ENCODE peak calls at places on chromosomes 4 and X, in six cellular contexts. One of them, this sample, is unnamed.

GRCh38 chrX:47179221-47179927 is 14.3 kb upstream of the UBA1 start:
- DNase-seq in mesothelial cell of epicardium: no peak
- DNase-seq in psoas muscle: peak
- DNase-seq in CD8-positive, alpha-beta T cell: no peak
- DNase-seq in MM.1S: no peak
- DNase-seq in T-helper 2 cell: no peak
- DNase-seq in this sample: no peak

GRCh38 chr4:43943998-43944397 is 504.6 kb downstream of the KCTD8 start:
- DNase-seq in mesothelial cell of epicardium: no peak
- DNase-seq in psoas muscle: no peak
- DNase-seq in CD8-positive, alpha-beta T cell: no peak
- DNase-seq in MM.1S: no peak
- DNase-seq in T-helper 2 cell: no peak
- DNase-seq in this sample: peak

GRCh38 chrX:2549874-2550273 is 49.1 kb upstream of the DHRSX start:
- DNase-seq in mesothelial cell of epicardium: no peak
- DNase-seq in psoas muscle: no peak
- DNase-seq in CD8-positive, alpha-beta T cell: no peak
- DNase-seq in MM.1S: no peak
- DNase-seq in T-helper 2 cell: no peak
- DNase-seq in this sample: peak

GRCh38 chr4:179867300-179867878 is 2375.8 kb upstream of the TENM3 start:
- DNase-seq in mesothelial cell of epicardium: peak
- DNase-seq in psoas muscle: no peak
- DNase-seq in CD8-positive, alpha-beta T cell: peak
- DNase-seq in MM.1S: peak
- DNase-seq in T-helper 2 cell: no peak
- DNase-seq in this sample: peak

GRCh38 chrX:103396186-103396585 is 19.8 kb downstream of the BEX3 start:
- DNase-seq in mesothelial cell of epicardium: no peak
- DNase-seq in psoas muscle: no peak
- DNase-seq in CD8-positive, alpha-beta T cell: no peak
- DNase-seq in MM.1S: no peak
- DNase-seq in T-helper 2 cell: no peak
- DNase-seq in this sample: no peak

GRCh38 chrX:45697591-45697990 is 496.9 kb upstream of the DIPK2B start:
- DNase-seq in mesothelial cell of epicardium: no peak
- DNase-seq in psoas muscle: no peak
- DNase-seq in CD8-positive, alpha-beta T cell: no peak
- DNase-seq in MM.1S: no peak
- DNase-seq in T-helper 2 cell: no peak
- DNase-seq in this sample: no peak

GRCh38 chr4:8123865-8124264 is 34.7 kb downstream of the ABLIM2 start:
- DNase-seq in mesothelial cell of epicardium: no peak
- DNase-seq in psoas muscle: no peak
- DNase-seq in CD8-positive, alpha-beta T cell: no peak
- DNase-seq in MM.1S: no peak
- DNase-seq in T-helper 2 cell: no peak
- DNase-seq in this sample: no peak

GRCh38 chr4:14844059-14844458 is 158.2 kb upstream of the CPEB2 start:
- DNase-seq in mesothelial cell of epicardium: no peak
- DNase-seq in psoas muscle: no peak
- DNase-seq in CD8-positive, alpha-beta T cell: no peak
- DNase-seq in MM.1S: no peak
- DNase-seq in T-helper 2 cell: no peak
- DNase-seq in this sample: no peak

GRCh38 chr4:82360298-82361177 is 13.3 kb downstream of the HNRNPD start:
- DNase-seq in mesothelial cell of epicardium: no peak
- DNase-seq in psoas muscle: no peak
- DNase-seq in CD8-positive, alpha-beta T cell: no peak
- DNase-seq in MM.1S: peak
- DNase-seq in T-helper 2 cell: no peak
- DNase-seq in this sample: no peak

GRCh38 chr4:127463883-127464282 is 168.9 kb upstream of the INTU start:
- DNase-seq in mesothelial cell of epicardium: no peak
- DNase-seq in psoas muscle: no peak
- DNase-seq in CD8-positive, alpha-beta T cell: no peak
- DNase-seq in MM.1S: no peak
- DNase-seq in T-helper 2 cell: no peak
- DNase-seq in this sample: no peak

GRCh38 chr4:2179717-2180116 is 62.2 kb downstream of the HAUS3 start:
- DNase-seq in mesothelial cell of epicardium: no peak
- DNase-seq in psoas muscle: no peak
- DNase-seq in CD8-positive, alpha-beta T cell: no peak
- DNase-seq in MM.1S: no peak
- DNase-seq in T-helper 2 cell: no peak
- DNase-seq in this sample: no peak

GRCh38 chr4:37454263-37454800 is 209.8 kb downstream of the NWD2 start:
- DNase-seq in mesothelial cell of epicardium: no peak
- DNase-seq in psoas muscle: no peak
- DNase-seq in CD8-positive, alpha-beta T cell: no peak
- DNase-seq in MM.1S: no peak
- DNase-seq in T-helper 2 cell: no peak
- DNase-seq in this sample: no peak

GRCh38 chr4:15577508-15577907 is 77.6 kb downstream of the FBXL5 start:
- DNase-seq in mesothelial cell of epicardium: no peak
- DNase-seq in psoas muscle: no peak
- DNase-seq in CD8-positive, alpha-beta T cell: no peak
- DNase-seq in MM.1S: no peak
- DNase-seq in T-helper 2 cell: no peak
- DNase-seq in this sample: no peak

GRCh38 chr4:125321709-125322362 is 7.1 kb downstream of the FAT4 start:
- DNase-seq in mesothelial cell of epicardium: no peak
- DNase-seq in psoas muscle: no peak
- DNase-seq in CD8-positive, alpha-beta T cell: no peak
- DNase-seq in MM.1S: no peak
- DNase-seq in T-helper 2 cell: no peak
- DNase-seq in this sample: no peak

GRCh38 chr4:142886566-142886965 is 40.5 kb upstream of the INPP4B start:
- DNase-seq in mesothelial cell of epicardium: no peak
- DNase-seq in psoas muscle: no peak
- DNase-seq in CD8-positive, alpha-beta T cell: no peak
- DNase-seq in MM.1S: no peak
- DNase-seq in T-helper 2 cell: no peak
- DNase-seq in this sample: no peak

GRCh38 chrX:143854006-143854405 is 29.9 kb upstream of the UBE2NL start:
- DNase-seq in mesothelial cell of epicardium: no peak
- DNase-seq in psoas muscle: no peak
- DNase-seq in CD8-positive, alpha-beta T cell: no peak
- DNase-seq in MM.1S: no peak
- DNase-seq in T-helper 2 cell: no peak
- DNase-seq in this sample: no peak

GRCh38 chr4:17781072-17781830 is at the start of gene FAM184B:
- DNase-seq in mesothelial cell of epicardium: peak
- DNase-seq in psoas muscle: no peak
- DNase-seq in CD8-positive, alpha-beta T cell: no peak
- DNase-seq in MM.1S: no peak
- DNase-seq in T-helper 2 cell: no peak
- DNase-seq in this sample: no peak

GRCh38 chr4:145920205-145920604 is 18.4 kb downstream of the ZNF827 start:
- DNase-seq in mesothelial cell of epicardium: no peak
- DNase-seq in psoas muscle: no peak
- DNase-seq in CD8-positive, alpha-beta T cell: no peak
- DNase-seq in MM.1S: no peak
- DNase-seq in T-helper 2 cell: no peak
- DNase-seq in this sample: no peak

GRCh38 chrX:109187473-109188168 is 294.3 kb downstream of the GUCY2F start:
- DNase-seq in mesothelial cell of epicardium: no peak
- DNase-seq in psoas muscle: no peak
- DNase-seq in CD8-positive, alpha-beta T cell: no peak
- DNase-seq in MM.1S: no peak
- DNase-seq in T-helper 2 cell: no peak
- DNase-seq in this sample: no peak

GRCh38 chr4:87559090-87559837 is 30.1 kb upstream of the SPARCL1 start:
- DNase-seq in mesothelial cell of epicardium: no peak
- DNase-seq in psoas muscle: no peak
- DNase-seq in CD8-positive, alpha-beta T cell: peak
- DNase-seq in MM.1S: peak
- DNase-seq in T-helper 2 cell: no peak
- DNase-seq in this sample: no peak

GRCh38 chr4:3225946-3226345 is 23.0 kb upstream of the MSANTD1 start:
- DNase-seq in mesothelial cell of epicardium: no peak
- DNase-seq in psoas muscle: peak
- DNase-seq in CD8-positive, alpha-beta T cell: no peak
- DNase-seq in MM.1S: no peak
- DNase-seq in T-helper 2 cell: no peak
- DNase-seq in this sample: no peak

GRCh38 chr4:164396439-164396838 is 357.5 kb upstream of the SMIM31 start:
- DNase-seq in mesothelial cell of epicardium: no peak
- DNase-seq in psoas muscle: no peak
- DNase-seq in CD8-positive, alpha-beta T cell: no peak
- DNase-seq in MM.1S: no peak
- DNase-seq in T-helper 2 cell: no peak
- DNase-seq in this sample: no peak

GRCh38 chr4:67084801-67085200 is 460.5 kb downstream of the CENPC start:
- DNase-seq in mesothelial cell of epicardium: no peak
- DNase-seq in psoas muscle: no peak
- DNase-seq in CD8-positive, alpha-beta T cell: no peak
- DNase-seq in MM.1S: no peak
- DNase-seq in T-helper 2 cell: no peak
- DNase-seq in this sample: peak

GRCh38 chr4:56219447-56219846 is 167.8 kb downstream of the AASDH start:
- DNase-seq in mesothelial cell of epicardium: no peak
- DNase-seq in psoas muscle: no peak
- DNase-seq in CD8-positive, alpha-beta T cell: no peak
- DNase-seq in MM.1S: no peak
- DNase-seq in T-helper 2 cell: no peak
- DNase-seq in this sample: no peak

GRCh38 chrX:48833531-48834138 is 1.8 kb downstream of the PCSK1N start:
- DNase-seq in mesothelial cell of epicardium: no peak
- DNase-seq in psoas muscle: no peak
- DNase-seq in CD8-positive, alpha-beta T cell: no peak
- DNase-seq in MM.1S: no peak
- DNase-seq in T-helper 2 cell: no peak
- DNase-seq in this sample: no peak

This sample was measured in NCI-H1048.